ENCODE peak calls at places on chromosomes 7 and 10, in six cellular contexts. C is brain microvascular endothelial cell, V is PC-3, E is cardiac muscle cell, A is nephron progenitor cell, J is fibroblast of lung. S is an unnamed sample.

GRCh38 chr7:2231992-2232765 is 566 bp downstream of the MAD1L1 start:
- DNase-seq in C (no peak), V (no peak), E (no peak), A (peak), J (no peak), S (peak)

GRCh38 chr10:124020871-124021823 is 72.3 kb downstream of the CHST15 start:
- DNase-seq in C (no peak), V (no peak), E (no peak), A (no peak), J (no peak), S (no peak)

GRCh38 chr7:12133865-12134264 is 77.2 kb upstream of the TMEM106B start:
- DNase-seq in C (no peak), V (no peak), E (no peak), A (no peak), J (no peak), S (peak)

GRCh38 chr10:6068006-6068405 is 5.8 kb upstream of the IL2RA start:
- DNase-seq in C (no peak), V (no peak), E (no peak), A (no peak), J (no peak), S (no peak)

GRCh38 chr10:132293416-132294195 is 14.1 kb downstream of the STK32C start:
- DNase-seq in C (no peak), V (no peak), E (no peak), A (no peak), J (no peak), S (no peak)

GRCh38 chr10:109996225-109996624 is 11.6 kb upstream of the ADD3 start:
- DNase-seq in C (no peak), V (peak), E (no peak), A (no peak), J (no peak), S (no peak)

GRCh38 chr7:127903913-127904705 is 127.1 kb downstream of the LRRC4 start:
- DNase-seq in C (no peak), V (no peak), E (no peak), A (no peak), J (no peak), S (no peak)

GRCh38 chr10:74289956-74290355 is 138.9 kb downstream of the ADK start:
- DNase-seq in C (no peak), V (no peak), E (peak), A (no peak), J (peak), S (no peak)

GRCh38 chr10:12333382-12334185 is 15.8 kb upstream of the CAMK1D start:
- DNase-seq in C (peak), V (peak), E (peak), A (no peak), J (peak), S (peak)

GRCh38 chr7:99558306-99559275 is at the start of gene ZNF655:
- DNase-seq in C (peak), V (no peak), E (peak), A (peak), J (peak), S (no peak)

GRCh38 chr10:80579849-80580645 is 42.3 kb downstream of the SH2D4B start:
- DNase-seq in C (no peak), V (no peak), E (no peak), A (no peak), J (no peak), S (no peak)

GRCh38 chr7:2873686-2874551 is 29.8 kb upstream of the GNA12 start:
- DNase-seq in C (peak), V (peak), E (peak), A (no peak), J (peak), S (peak)

GRCh38 chr10:30759423-30759822 is 129.9 kb upstream of the LYZL2 start:
- DNase-seq in C (no peak), V (peak), E (no peak), A (no peak), J (peak), S (no peak)

GRCh38 chr10:71696635-71697326 is 22.8 kb downstream of the C10orf105 start:
- DNase-seq in C (peak), V (peak), E (peak), A (peak), J (peak), S (peak)

GRCh38 chr7:111210996-111211395 is 120.1 kb downstream of the LRRN3 start:
- DNase-seq in C (peak), V (peak), E (peak), A (no peak), J (peak), S (no peak)

GRCh38 chr7:43294080-43294630 is 181.7 kb downstream of the HECW1 start:
- DNase-seq in C (peak), V (peak), E (peak), A (no peak), J (peak), S (peak)

GRCh38 chr7:116120839-116121238 is 89.5 kb upstream of the TES start:
- DNase-seq in C (no peak), V (no peak), E (no peak), A (no peak), J (no peak), S (no peak)

GRCh38 chr7:98733036-98733435 is 116.0 kb downstream of the NPTX2 start:
- DNase-seq in C (peak), V (peak), E (peak), A (peak), J (peak), S (peak)

GRCh38 chr10:117878626-117879025 is 168.1 kb downstream of the RAB11FIP2 start:
- DNase-seq in C (no peak), V (no peak), E (no peak), A (no peak), J (no peak), S (no peak)

GRCh38 chr10:79418274-79418673 is 27.1 kb downstream of the ZCCHC24 start:
- DNase-seq in C (no peak), V (no peak), E (no peak), A (no peak), J (no peak), S (no peak)

GRCh38 chr7:32518534-32519140 is 23.3 kb downstream of the AVL9 start:
- DNase-seq in C (no peak), V (peak), E (peak), A (no peak), J (peak), S (no peak)

GRCh38 chr7:47581442-47581820 is 480 bp downstream of the TNS3 start:
- DNase-seq in C (no peak), V (peak), E (no peak), A (peak), J (no peak), S (peak)

GRCh38 chr10:124978376-124978725 is 36.4 kb downstream of the ZRANB1 start:
- DNase-seq in C (no peak), V (no peak), E (no peak), A (no peak), J (no peak), S (no peak)

GRCh38 chr10:69101451-69102095 is 13.7 kb downstream of the SRGN start:
- DNase-seq in C (peak), V (peak), E (peak), A (no peak), J (peak), S (no peak)

GRCh38 chr7:135802697-135803096 is 54.1 kb upstream of the FAM180A start:
- DNase-seq in C (no peak), V (no peak), E (peak), A (no peak), J (peak), S (no peak)

GRCh38 chr10:15069230-15069629 is 19.3 kb downstream of the ACBD7 start:
- DNase-seq in C (no peak), V (no peak), E (no peak), A (no peak), J (no peak), S (peak)

GRCh38 chr7:29106128-29106988 is 40.0 kb downstream of the CPVL start:
- DNase-seq in C (peak), V (peak), E (peak), A (peak), J (peak), S (peak)

GRCh38 chr10:128380946-128381345 is 254.7 kb upstream of the MKI67 start:
- DNase-seq in C (no peak), V (no peak), E (no peak), A (no peak), J (no peak), S (no peak)

GRCh38 chr10:74929197-74929596 is 102.8 kb downstream of the KAT6B start:
- DNase-seq in C (peak), V (peak), E (peak), A (no peak), J (peak), S (no peak)

GRCh38 chr10:816958-817357 is 114.5 kb downstream of the LARP4B start:
- DNase-seq in C (no peak), V (no peak), E (no peak), A (no peak), J (no peak), S (no peak)

GRCh38 chr7:129950191-129950940 is 2.4 kb downstream of the UBE2H start:
- DNase-seq in C (peak), V (no peak), E (peak), A (no peak), J (no peak), S (no peak)

GRCh38 chr10:35517431-35518181 is 87.5 kb upstream of the GJD4 start:
- DNase-seq in C (peak), V (peak), E (peak), A (no peak), J (peak), S (no peak)

GRCh38 chr10:60375293-60376004 is 14.2 kb downstream of the ANK3 start:
- DNase-seq in C (no peak), V (peak), E (no peak), A (no peak), J (no peak), S (no peak)

GRCh38 chr7:76069238-76069638 is 21.3 kb downstream of the MDH2 start:
- DNase-seq in C (peak), V (peak), E (peak), A (no peak), J (peak), S (peak)

GRCh38 chr10:108862691-108863350 is 1060.5 kb downstream of the XPNPEP1 start:
- DNase-seq in C (no peak), V (peak), E (no peak), A (no peak), J (peak), S (no peak)

GRCh38 chr7:4792537-4793126 is 17.2 kb downstream of the AP5Z1 start:
- DNase-seq in C (no peak), V (no peak), E (peak), A (peak), J (peak), S (no peak)

GRCh38 chr10:102752266-102752930 is 8.7 kb downstream of the WBP1L start:
- DNase-seq in C (peak), V (no peak), E (peak), A (no peak), J (no peak), S (no peak)

GRCh38 chr10:69179089-69179742 is 818 bp upstream of the SUPV3L1 start:
- DNase-seq in C (no peak), V (no peak), E (no peak), A (no peak), J (peak), S (peak)

GRCh38 chr7:142438923-142439515 is 181.2 kb upstream of the PRSS58 start:
- DNase-seq in C (no peak), V (peak), E (peak), A (no peak), J (no peak), S (no peak)

GRCh38 chr7:73865738-73866445 is 4.9 kb downstream of the TMEM270 start:
- DNase-seq in C (peak), V (peak), E (peak), A (peak), J (peak), S (peak)
- TF ChIP-seq CTCF in C (peak), V (peak), E (peak), A (peak), J (peak), S (no peak)

GRCh38 chr10:93415693-93416092 is 66.4 kb downstream of the MYOF start:
- DNase-seq in C (no peak), V (peak), E (no peak), A (no peak), J (no peak), S (no peak)
- TF ChIP-seq CTCF in C (peak), V (peak), E (peak), A (no peak), J (no peak), S (no peak)

GRCh38 chr10:78260141-78260540 is 226.5 kb downstream of the RPS24 start:
- DNase-seq in C (no peak), V (no peak), E (peak), A (no peak), J (peak), S (no peak)
- TF ChIP-seq CTCF in C (no peak), V (peak), E (peak), A (peak), J (no peak), S (no peak)

DNA sequence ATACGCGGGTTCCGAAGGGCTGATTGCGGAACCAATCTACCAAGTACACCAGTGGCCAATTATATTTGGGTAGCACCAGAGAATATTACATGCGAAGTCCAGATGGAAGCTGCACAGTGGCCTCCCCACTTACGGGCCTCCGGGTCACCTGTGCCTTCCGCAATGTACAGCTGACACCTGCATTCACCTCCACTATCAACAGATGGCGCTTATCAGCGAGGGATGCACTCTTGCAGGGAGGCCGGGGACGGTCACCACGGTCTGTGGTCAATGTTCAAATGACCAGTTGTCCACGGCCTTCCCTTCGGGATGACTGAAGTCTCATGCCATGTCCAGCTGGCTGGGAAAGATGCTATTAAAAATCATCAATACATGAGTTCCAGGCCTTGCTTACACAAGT is 47.6 kb downstream of the SLIT1 start:
- DNase-seq in C (no peak), V (peak), E (no peak), A (no peak), J (no peak), S (peak)
- TF ChIP-seq CTCF in C (peak), V (peak), E (no peak), A (peak), J (no peak), S (peak)

S was measured in Calu3.